ENCODE peak calls at places on chromosomes 11 and 22, in ten cellular contexts. Z is neural crest cell, X is astrocyte of the cerebellum, S is A549, Y is cardiac muscle cell, P is Caco-2, B is transverse colon, E is psoas muscle, I is upper lobe of right lung, M is heart right ventricle. W is an unnamed sample.

GRCh38 chr11:115168229-115168671 is 336.0 kb downstream of the CADM1 start:
- DNase-seq in S (no peak), I (no peak), B (no peak), Y (no peak), Z (no peak), P (no peak), M (no peak), E (peak), X (no peak), W (no peak)

GRCh38 chr11:45745065-45745811 is 59.7 kb upstream of the SLC35C1 start:
- DNase-seq in I (no peak), M (peak), B (no peak), Y (peak), Z (no peak), P (no peak), E (peak), S (no peak), X (no peak), W (no peak)

GRCh38 chr11:6321961-6322362 is 1.7 kb upstream of the CAVIN3 start:
- DNase-seq in I (no peak), Y (peak), B (no peak), P (no peak), E (no peak), M (no peak), Z (no peak), S (no peak), X (no peak), W (no peak)

GRCh38 chr11:2091786-2092463 is 47.3 kb downstream of the IGF2 start:
- DNase-seq in X (no peak), P (no peak), I (peak), M (no peak), E (peak), S (no peak), Z (no peak), Y (no peak), B (no peak), W (no peak)

GRCh38 chr22:17712441-17712840 is 61.8 kb downstream of the BID start:
- DNase-seq in Y (no peak), X (no peak), P (no peak), M (no peak), I (no peak), E (no peak), Z (no peak), S (no peak), B (no peak), W (no peak)

GRCh38 chr11:20276661-20277000 is 86.9 kb upstream of the HTATIP2 start:
- DNase-seq in Z (no peak), M (no peak), S (no peak), I (no peak), E (no peak), B (no peak), X (no peak), P (no peak), Y (no peak), W (no peak)

GRCh38 chr22:37546436-37547248 is 13.6 kb upstream of the CDC42EP1 start:
- DNase-seq in I (peak), Y (peak), Z (no peak), P (no peak), E (peak), X (no peak), M (peak), S (no peak), B (peak), W (no peak)

GRCh38 chr11:17013548-17014320 is 480 bp downstream of the PLEKHA7 start:
- DNase-seq in I (peak), S (peak), X (no peak), M (peak), Y (peak), E (peak), P (peak), Z (peak), B (peak), W (peak)

GRCh38 chr11:103326070-103326794 is 217.0 kb downstream of the DYNC2H1 start:
- DNase-seq in Z (peak), B (peak), M (no peak), I (no peak), Y (peak), X (peak), P (peak), S (peak), E (no peak), W (peak)

GRCh38 chr22:42958937-42959336 is 56.0 kb downstream of the PACSIN2 start:
- DNase-seq in Y (no peak), X (no peak), B (no peak), M (no peak), Z (no peak), E (no peak), P (no peak), I (no peak), S (no peak), W (no peak)

GRCh38 chr11:108009497-108010360 is 1.0 kb downstream of the CUL5 start:
- DNase-seq in S (no peak), I (no peak), B (no peak), P (peak), M (no peak), X (no peak), Y (no peak), E (no peak), Z (no peak), W (no peak)

GRCh38 chr11:119773016-119773415 is 44.0 kb upstream of the NECTIN1 start:
- DNase-seq in I (peak), Z (no peak), S (no peak), P (no peak), B (no peak), X (no peak), Y (no peak), E (peak), M (no peak), W (no peak)

GRCh38 chr22:49359061-49359460 is 468.6 kb downstream of the BRD1 start:
- DNase-seq in I (peak), E (no peak), X (no peak), M (no peak), S (no peak), B (no peak), P (no peak), Y (no peak), Z (no peak), W (no peak)

GRCh38 chr11:124920870-124921609 is 2.0 kb downstream of the HEPN1 start:
- DNase-seq in Y (peak), B (peak), I (peak), Z (peak), E (peak), S (peak), M (peak), P (no peak), X (no peak), W (no peak)

GRCh38 chr11:58632510-58632909 is 10.0 kb downstream of the CNTF start:
- DNase-seq in B (no peak), X (no peak), P (no peak), Y (no peak), M (no peak), S (no peak), Z (no peak), I (no peak), E (no peak), W (no peak)

GRCh38 chr11:46674463-46675287 is 25.7 kb downstream of the ARHGAP1 start:
- DNase-seq in Z (no peak), M (peak), Y (peak), P (peak), I (peak), S (no peak), E (no peak), B (peak), X (no peak), W (no peak)

GRCh38 chr11:45110562-45110961 is 35.9 kb upstream of the PRDM11 start:
- DNase-seq in M (no peak), Z (peak), B (peak), S (peak), P (peak), E (peak), I (no peak), Y (peak), X (peak), W (peak)

GRCh38 chr22:45889093-45889538 is 87.8 kb downstream of the WNT7B start:
- DNase-seq in I (peak), Y (no peak), S (no peak), X (no peak), Z (no peak), P (no peak), M (peak), E (peak), B (no peak), W (no peak)

GRCh38 chr11:68996376-68997123 is 15.8 kb upstream of the MRGPRD start:
- DNase-seq in X (no peak), B (no peak), I (peak), P (no peak), M (no peak), Z (no peak), Y (no peak), E (peak), S (no peak), W (no peak)

GRCh38 chr22:41285441-41285819 is 557 bp downstream of the RANGAP1 start:
- DNase-seq in S (no peak), X (peak), Z (no peak), E (peak), B (peak), M (peak), Y (peak), P (peak), I (peak), W (peak)

GRCh38 chr11:24344222-24344621 is 152.6 kb upstream of the LUZP2 start:
- DNase-seq in Z (no peak), P (no peak), I (no peak), X (no peak), M (no peak), S (no peak), E (no peak), B (no peak), Y (no peak), W (no peak)

GRCh38 chr11:119361056-119361787 is 14.7 kb upstream of the MFRP start:
- DNase-seq in E (peak), M (peak), B (no peak), Z (no peak), X (no peak), S (peak), P (peak), Y (peak), I (peak), W (no peak)

GRCh38 chr11:69353696-69354544 is 60.0 kb downstream of the MYEOV start:
- DNase-seq in I (no peak), X (no peak), E (no peak), B (peak), M (no peak), Z (no peak), S (no peak), Y (no peak), P (no peak), W (no peak)

GRCh38 chr11:65479184-65480145 is 19.4 kb upstream of the MALAT1 start:
- DNase-seq in Z (no peak), Y (no peak), X (no peak), I (peak), B (peak), P (peak), S (peak), M (peak), E (peak), W (no peak)

GRCh38 chr11:59189986-59190385 is 18.1 kb downstream of the DTX4 start:
- DNase-seq in I (no peak), M (no peak), Y (no peak), S (no peak), E (no peak), X (no peak), Z (no peak), P (no peak), B (no peak), W (peak)

GRCh38 chr22:48872271-48873260 is 955.1 kb downstream of the BRD1 start:
- DNase-seq in I (peak), B (no peak), Z (no peak), M (no peak), X (no peak), Y (no peak), P (no peak), E (no peak), S (no peak), W (no peak)

GRCh38 chr11:59574467-59574866 is 41.1 kb downstream of the OSBP start:
- DNase-seq in B (no peak), P (no peak), Z (no peak), S (no peak), I (no peak), Y (no peak), X (no peak), E (no peak), M (no peak), W (no peak)

GRCh38 chr22:25668437-25668836 is 73.6 kb upstream of the MYO18B start:
- DNase-seq in S (no peak), X (peak), Z (no peak), I (no peak), B (no peak), Y (no peak), P (no peak), E (no peak), M (no peak), W (peak)

GRCh38 chr11:128904872-128905344 is 13.8 kb downstream of the KCNJ5 start:
- DNase-seq in Z (no peak), I (no peak), E (peak), B (peak), M (peak), S (peak), P (peak), X (no peak), Y (peak), W (peak)

GRCh38 chr22:24424001-24424900 is 3.1 kb upstream of the ADORA2A start:
- DNase-seq in E (peak), I (no peak), Y (no peak), X (no peak), B (no peak), M (peak), P (peak), Z (no peak), S (no peak), W (no peak)

GRCh38 chr22:39592104-39593060 is 21.8 kb downstream of the CACNA1I start:
- DNase-seq in Y (no peak), S (peak), X (peak), P (no peak), Z (no peak), E (no peak), M (no peak), I (no peak), B (no peak), W (peak)

GRCh38 chr11:102842930-102843329 is 479 bp downstream of the MMP3 start:
- DNase-seq in P (no peak), X (no peak), Y (no peak), M (no peak), E (no peak), Z (no peak), I (no peak), S (no peak), B (no peak), W (no peak)

GRCh38 chr11:57321996-57322880 is 2.5 kb downstream of the TNKS1BP1 start:
- DNase-seq in M (peak), X (peak), P (peak), I (peak), Z (peak), Y (peak), B (peak), S (peak), E (peak), W (peak)

GRCh38 chr22:43848366-43849171 is 13.7 kb downstream of the SULT4A1 start:
- DNase-seq in P (no peak), B (no peak), I (peak), M (no peak), Z (no peak), S (no peak), X (no peak), Y (peak), E (peak), W (no peak)

GRCh38 chr11:134373591-134374052 is 38.4 kb downstream of the B3GAT1 start:
- DNase-seq in B (no peak), I (peak), Y (no peak), X (no peak), P (no peak), Z (no peak), S (no peak), E (no peak), M (no peak), W (no peak)

GRCh38 chr22:42270178-42270511 is 308 bp downstream of the TCF20 start:
- DNase-seq in E (no peak), I (no peak), P (peak), X (no peak), S (no peak), Y (no peak), M (peak), B (no peak), Z (no peak), W (peak)

GRCh38 chr11:118909619-118910308 is 16.0 kb downstream of the BCL9L start:
- DNase-seq in Z (no peak), I (no peak), Y (no peak), X (no peak), M (no peak), B (no peak), E (no peak), S (no peak), P (no peak), W (no peak)

GRCh38 chr22:42080287-42080686 is 787 bp downstream of the SMDT1 start:
- DNase-seq in E (no peak), Z (no peak), P (peak), Y (peak), M (no peak), I (peak), X (no peak), S (no peak), B (peak), W (peak)

GRCh38 chr11:20584093-20584774 is 15.2 kb upstream of the SLC6A5 start:
- DNase-seq in P (no peak), Y (no peak), Z (no peak), E (no peak), M (no peak), S (no peak), I (no peak), B (no peak), X (no peak), W (no peak)

GRCh38 chr11:105783216-105783615 is 173.3 kb downstream of the GRIA4 start:
- DNase-seq in P (no peak), E (no peak), B (no peak), I (no peak), Y (no peak), M (no peak), X (no peak), S (no peak), Z (no peak), W (no peak)
- TF ChIP-seq CTCF in P (no peak), E (no peak), B (no peak), I (no peak), Y (no peak), M (no peak), X (no peak), S (no peak), Z (no peak), W (no peak)

DNA sequence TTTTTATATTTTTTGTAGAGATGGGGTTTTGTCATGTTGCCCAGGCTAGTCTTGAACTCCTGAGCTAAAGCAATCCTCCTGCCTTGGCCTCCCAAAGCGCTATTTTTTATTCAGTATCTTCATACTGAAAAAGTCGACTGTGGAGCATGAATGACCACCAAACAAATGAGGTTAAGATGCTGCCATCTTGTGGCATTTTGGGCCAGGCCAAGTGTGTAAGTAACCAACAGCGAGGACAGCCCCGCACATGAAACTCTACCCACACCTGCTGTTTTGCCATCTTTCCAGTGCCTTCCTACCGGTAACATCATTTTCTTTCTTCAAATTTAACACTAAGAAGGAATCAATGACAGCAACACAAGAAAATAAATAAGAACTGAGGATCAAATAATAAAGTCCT is 32.2 kb upstream of the AQP11 start:
- DNase-seq in P (peak), Z (no peak), M (no peak), E (no peak), B (no peak), S (no peak), Y (peak), I (no peak), X (no peak), W (peak)
- TF ChIP-seq CTCF in P (peak), Z (peak), M (peak), E (no peak), B (no peak), S (peak), Y (peak), I (no peak), X (peak), W (no peak)

DNA sequence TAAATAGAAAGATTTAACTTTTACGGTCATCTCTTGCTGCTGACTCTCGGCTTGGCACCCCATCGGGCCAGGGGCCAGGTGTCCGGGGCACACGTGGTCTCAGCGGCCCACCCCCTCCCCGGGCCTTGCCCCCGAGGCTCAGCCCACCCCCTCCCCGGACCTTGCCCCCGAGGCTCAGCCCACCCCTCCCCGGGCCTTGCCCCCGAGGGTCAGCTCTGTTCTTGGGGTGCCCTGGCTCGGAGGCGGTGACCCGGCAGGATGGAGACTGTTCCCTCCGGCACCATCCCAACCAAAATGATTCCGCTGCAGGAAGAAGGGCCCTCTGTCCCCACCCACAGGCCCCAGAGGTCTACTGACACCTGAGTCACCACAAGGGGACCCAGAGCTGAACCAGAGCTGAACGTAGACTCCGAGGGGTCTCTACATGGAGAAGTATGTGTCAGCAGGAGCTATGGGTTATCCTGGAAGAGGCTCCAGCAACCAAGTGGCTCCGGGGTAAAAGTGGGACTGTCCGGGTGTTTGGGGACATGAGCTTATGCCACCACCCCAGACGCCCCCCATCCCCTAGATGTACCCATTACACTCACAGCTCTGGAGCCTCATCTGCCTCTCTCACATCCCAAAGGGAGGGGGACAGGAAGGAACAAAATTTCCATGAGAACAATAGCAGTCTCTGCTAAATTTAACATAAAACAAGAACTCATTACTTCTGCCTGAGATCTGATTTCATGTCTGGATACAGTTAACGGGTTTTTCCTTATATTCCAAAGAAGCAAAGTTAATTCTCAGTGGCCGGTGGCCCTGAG is 38.4 kb downstream of the MACROD1 start:
- DNase-seq in X (no peak), M (no peak), Y (no peak), Z (no peak), E (no peak), P (no peak), S (no peak), B (no peak), I (no peak), W (no peak)
- TF ChIP-seq CTCF in X (no peak), M (no peak), Y (no peak), Z (no peak), E (no peak), P (no peak), S (no peak), B (no peak), I (no peak), W (no peak)

DNA sequence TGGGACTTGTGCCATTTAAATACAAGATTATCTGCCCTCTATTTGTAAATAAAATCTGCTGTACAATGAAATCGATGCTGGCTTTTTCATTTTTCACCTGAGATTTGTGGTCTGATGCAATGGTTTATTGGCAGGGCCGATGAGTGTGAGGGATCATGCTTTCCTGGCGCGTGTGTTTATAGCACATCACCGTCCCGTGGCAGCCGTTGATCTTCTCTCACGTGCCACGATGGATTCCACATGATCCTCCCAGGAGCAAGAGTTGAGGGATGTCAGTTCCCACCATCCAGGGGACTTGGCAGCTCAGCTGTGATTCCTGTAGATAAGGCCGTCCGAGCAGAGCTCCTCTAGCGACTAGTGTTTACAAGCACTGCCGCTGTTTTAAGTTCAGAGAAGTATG is 213.7 kb downstream of the TBC1D22A start:
- DNase-seq in Y (no peak), Z (no peak), X (no peak), B (no peak), E (no peak), M (no peak), S (no peak), P (no peak), I (no peak), W (no peak)
- TF ChIP-seq CTCF in Y (no peak), Z (no peak), X (no peak), B (no peak), E (no peak), M (no peak), S (no peak), P (no peak), I (no peak), W (no peak)

DNA sequence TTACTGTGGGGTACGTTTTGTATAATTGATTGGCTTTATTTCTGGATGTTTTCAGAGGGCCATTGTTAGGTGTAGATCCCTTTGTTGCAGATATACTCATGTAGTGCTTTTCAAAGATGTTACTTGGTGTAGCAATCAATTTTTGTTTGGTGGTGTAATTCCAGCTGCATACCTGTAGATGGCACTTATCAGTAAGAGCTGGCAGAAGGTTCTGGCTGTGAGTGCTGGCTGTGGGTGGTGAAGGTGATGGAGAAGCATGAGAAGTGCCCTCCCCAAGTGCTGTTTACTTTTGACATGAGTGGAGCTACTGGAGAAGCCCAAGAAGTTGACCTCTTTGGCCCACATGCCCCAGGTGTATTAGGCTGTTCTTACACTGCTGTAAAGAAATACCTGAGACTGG is 1074.9 kb downstream of the FAM181B start:
- DNase-seq in E (no peak), Y (no peak), M (no peak), I (no peak), X (no peak), Z (no peak), B (no peak), S (peak), P (peak), W (no peak)
- TF ChIP-seq CTCF in E (no peak), Y (peak), M (peak), I (no peak), X (peak), Z (peak), B (no peak), S (peak), P (peak), W (no peak)